ENCODE peak calls at places on chromosomes 1 and 21, in five cellular contexts. Y is activated CD4-positive, alpha-beta T cell treated with anti-CD3 and anti-CD28 coated beads for 48 hours; Z is stimulated activated CD8-positive, alpha-beta memory T cell treated with anti-CD3 and anti-CD28 coated beads, Interleukin-2, amount 100 ng/mL, for 1 hour; T is NCI-H2029 treated with DMSO at 0.1 percent for 48 hours; N is upper lobe of right lung. A is an unnamed sample.

GRCh38 chr1:167957710-167958109 is 20.8 kb upstream of the MPC2 start:
- DNase-seq in Y (no peak), Z (no peak), T (no peak), N (no peak), A (no peak)

GRCh38 chr21:28459193-28459592 is 533.5 kb downstream of the LTN1 start:
- DNase-seq in Y (no peak), Z (no peak), T (no peak), N (no peak), A (no peak)

GRCh38 chr1:241799414-241799813 is 48.6 kb upstream of the EXO1 start:
- DNase-seq in Y (no peak), Z (no peak), T (no peak), N (no peak), A (no peak)

GRCh38 chr21:41976611-41977010 is 22.8 kb upstream of the C2CD2 start:
- DNase-seq in Y (no peak), Z (no peak), T (no peak), N (no peak), A (no peak)

GRCh38 chr1:151626740-151627139 is 14.9 kb downstream of the SNX27 start:
- DNase-seq in Y (no peak), Z (no peak), T (no peak), N (no peak), A (no peak)

GRCh38 chr1:234841710-234842231 is 231.8 kb upstream of the IRF2BP2 start:
- DNase-seq in Y (no peak), Z (no peak), T (no peak), N (no peak), A (no peak)

GRCh38 chr1:43306688-43307457 is 6.1 kb downstream of the TIE1 start:
- DNase-seq in Y (no peak), Z (no peak), T (no peak), N (peak; percentile 65), A (no peak)

GRCh38 chr1:40232444-40232843 is 15.3 kb upstream of the TMCO2 start:
- DNase-seq in Y (peak; percentile 84), Z (peak; percentile 17), T (no peak), N (no peak), A (no peak)

GRCh38 chr1:100036718-100037664 is 67.2 kb downstream of the SLC35A3 start:
- DNase-seq in Y (no peak), Z (no peak), T (peak; percentile 46), N (no peak), A (no peak)

GRCh38 chr1:160821627-160822026 is 25.7 kb downstream of the LY9 start:
- DNase-seq in Y (no peak), Z (no peak), T (no peak), N (no peak), A (no peak)

GRCh38 chr1:245788269-245788668 is 633.5 kb downstream of the KIF26B start:
- DNase-seq in Y (no peak), Z (no peak), T (no peak), N (no peak), A (no peak)

GRCh38 chr1:218656301-218657037 is 311.3 kb downstream of the TGFB2 start:
- DNase-seq in Y (no peak), Z (no peak), T (no peak), N (no peak), A (no peak)

GRCh38 chr1:189775343-189775742 is 702.3 kb downstream of the BRINP3 start:
- DNase-seq in Y (no peak), Z (no peak), T (no peak), N (no peak), A (no peak)

GRCh38 chr1:207102146-207102545 is 1.9 kb upstream of the C4BPA start:
- DNase-seq in Y (no peak), Z (no peak), T (no peak), N (no peak), A (no peak)

GRCh38 chr1:93907718-93908117 is 1.5 kb downstream of the GCLM start:
- DNase-seq in Y (no peak), Z (no peak), T (peak; percentile 18), N (no peak), A (no peak)

GRCh38 chr1:54163051-54163450 is 10.3 kb upstream of the CDCP2 start:
- DNase-seq in Y (no peak), Z (no peak), T (no peak), N (peak; percentile 23), A (no peak)

GRCh38 chr1:109622895-109623294 is 3.3 kb downstream of the AMPD2 start:
- DNase-seq in Y (no peak), Z (no peak), T (no peak), N (no peak), A (no peak)

GRCh38 chr1:203327684-203328457 is 22.6 kb downstream of the BTG2 start:
- DNase-seq in Y (peak; percentile 68), Z (no peak), T (peak; percentile 68), N (no peak), A (no peak)

GRCh38 chr1:28392027-28392652 is 22.6 kb downstream of the PHACTR4 start:
- DNase-seq in Y (no peak), Z (no peak), T (no peak), N (no peak), A (no peak)

GRCh38 chr1:105664495-105664894 is 1392.0 kb upstream of the PRMT6 start:
- DNase-seq in Y (no peak), Z (no peak), T (no peak), N (no peak), A (no peak)

GRCh38 chr1:160251687-160252526 is 10.4 kb downstream of the DCAF8 start:
- DNase-seq in Y (peak; percentile 58), Z (peak; percentile 19), T (peak; percentile 7), N (no peak), A (no peak)

GRCh38 chr1:184986250-184986649 is 11.9 kb upstream of the NIBAN1 start:
- DNase-seq in Y (no peak), Z (no peak), T (no peak), N (no peak), A (no peak)

GRCh38 chr1:202274611-202275010 is 67.1 kb downstream of the UBE2T start:
- DNase-seq in Y (peak; percentile 62), Z (peak; percentile 18), T (peak; percentile 2), N (no peak), A (no peak)

GRCh38 chr21:39822042-39822441 is 45.2 kb upstream of the PCP4 start:
- DNase-seq in Y (no peak), Z (no peak), T (no peak), N (no peak), A (no peak)

GRCh38 chr1:7873801-7874795 is 21.2 kb upstream of the UTS2 start:
- DNase-seq in Y (no peak), Z (no peak), T (no peak), N (no peak), A (no peak)

GRCh38 chr21:37878946-37879660 is 37.2 kb downstream of the KCNJ6 start:
- DNase-seq in Y (peak; percentile 5), Z (no peak), T (no peak), N (no peak), A (no peak)

A was measured in esophagus squamous epithelium.